ENCODE peak calls at places on chromosomes 4 and X, in four cellular contexts. V, F, W and Z are unnamed samples.

GRCh38 chr4:137474711-137475301 is 57.5 kb downstream of the PCDH18 start:
- DNase-seq in V (peak; percentile 70), F (peak; percentile 83), W (no peak), Z (no peak)

GRCh38 chrX:153442463-153442862 is 3.4 kb downstream of the TREX2 start:
- DNase-seq in V (no peak), F (no peak), W (no peak), Z (no peak)

GRCh38 chr4:26322349-26322748 is 1.5 kb downstream of the RBPJ start:
- DNase-seq in V (no peak), F (peak; percentile 42), W (no peak), Z (no peak)

GRCh38 chrX:148771440-148771839 is 271.0 kb downstream of the AFF2 start:
- DNase-seq in V (no peak), F (no peak), W (no peak), Z (no peak)

GRCh38 chrX:78048036-78048435 is 56.0 kb upstream of the PGK1 start:
- DNase-seq in V (no peak), F (no peak), W (no peak), Z (no peak)

GRCh38 chr4:155197757-155198156 is 10.7 kb upstream of the NPY2R start:
- DNase-seq in V (no peak), F (no peak), W (no peak), Z (no peak)

GRCh38 chr4:78584863-78585576 is 33.5 kb downstream of the ANXA3 start:
- DNase-seq in V (peak; percentile 57), F (peak; percentile 15), W (no peak), Z (no peak)

GRCh38 chr4:80709082-80709869 is 321.2 kb upstream of the BMP3 start:
- DNase-seq in V (no peak), F (no peak), W (no peak), Z (peak; percentile 55)

GRCh38 chr4:138507527-138507926 is 265.4 kb upstream of the SLC7A11 start:
- DNase-seq in V (peak; percentile 69), F (peak; percentile 52), W (no peak), Z (peak; percentile 31)

GRCh38 chrX:115047715-115048114 is 30.3 kb upstream of the IL13RA2 start:
- DNase-seq in V (no peak), F (no peak), W (no peak), Z (peak; percentile 1)

GRCh38 chrX:152444338-152444737 is 6.8 kb downstream of the GABRA3 start:
- DNase-seq in V (no peak), F (no peak), W (no peak), Z (no peak)

GRCh38 chr4:15434086-15434485 is 6.3 kb downstream of the C1QTNF7 start:
- DNase-seq in V (no peak), F (no peak), W (no peak), Z (no peak)

GRCh38 chr4:110183643-110184042 is 14.8 kb downstream of the ELOVL6 start:
- DNase-seq in V (no peak), F (no peak), W (peak; percentile 48), Z (no peak)

GRCh38 chr4:37722000-37722638 is 35.9 kb upstream of the RELL1 start:
- DNase-seq in V (no peak), F (no peak), W (no peak), Z (no peak)

GRCh38 chr4:105179539-105180401 is 33.1 kb downstream of the TET2 start:
- DNase-seq in V (peak; percentile 32), F (peak; percentile 22), W (no peak), Z (no peak)

GRCh38 chr4:111945014-111945413 is 200.2 kb upstream of the FAM241A start:
- DNase-seq in V (no peak), F (peak; percentile 16), W (peak; percentile 50), Z (no peak)

GRCh38 chrX:22433292-22434070 is 160.8 kb downstream of the CBLL2 start:
- DNase-seq in V (no peak), F (no peak), W (peak; percentile 33), Z (no peak)
- H2BK120ac ChIP-seq in V (no peak overlapping the region), F (no peak overlapping the region), W (no peak overlapping the region), Z (no peak overlapping the region)

GRCh38 chr4:3676907-3677495 is 89.2 kb upstream of the ADRA2C start:
- DNase-seq in V (no peak), F (no peak), W (no peak), Z (no peak)
- H2BK120ac ChIP-seq in V (no peak overlapping the region), F (no peak overlapping the region), W (no peak overlapping the region), Z (no peak overlapping the region)

GRCh38 chr4:24274401-24275035 is 309.8 kb downstream of the DHX15 start:
- DNase-seq in V (peak; percentile 86), F (no peak), W (no peak), Z (no peak)

GRCh38 chr4:24278693-24279092 is 305.7 kb downstream of the DHX15 start:
- DNase-seq in V (peak; percentile 73), F (peak; percentile 38), W (no peak), Z (no peak)

GRCh38 chr4:24273148-24273547 is 311.2 kb downstream of the DHX15 start:
- DNase-seq in V (no peak), F (no peak), W (no peak), Z (no peak)
- H2BK120ac ChIP-seq in V (no peak overlapping the region), F (no peak overlapping the region), W (no peak overlapping the region), Z (no peak overlapping the region)

DNA sequence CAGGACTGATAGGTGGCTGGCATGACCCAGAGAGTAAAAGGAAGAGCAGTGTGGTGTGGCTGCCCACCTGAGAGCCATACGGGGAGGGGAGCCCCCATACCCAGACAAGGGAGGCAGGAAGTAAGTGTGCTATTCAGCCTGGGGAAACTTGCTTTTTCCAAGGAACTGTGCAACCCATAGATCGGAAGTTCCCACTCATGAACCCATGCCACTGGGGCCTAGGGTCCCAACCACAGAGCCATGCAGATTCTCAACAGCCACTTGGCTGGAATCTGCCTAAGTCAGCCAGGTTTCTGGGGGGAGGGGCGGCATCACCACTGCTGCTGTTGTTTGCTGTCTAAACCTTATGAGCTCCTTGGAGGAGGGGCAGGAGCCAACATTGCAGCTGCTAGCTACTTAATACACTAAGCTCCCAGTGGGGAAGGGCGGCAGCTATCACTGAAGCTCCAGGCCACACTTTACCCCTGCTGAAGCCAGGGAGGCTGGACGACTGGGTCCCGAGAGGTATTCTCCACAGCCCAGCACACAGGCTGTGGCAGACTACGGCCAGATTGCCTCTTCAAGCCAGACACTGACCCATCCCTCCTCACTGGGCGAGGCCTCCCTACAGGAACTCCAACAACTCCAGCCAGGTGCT is 410.4 kb downstream of the INPP4B start:
- DNase-seq in V (no peak), F (peak; percentile 8), W (peak; percentile 93), Z (no peak)
- H2BK120ac ChIP-seq in V (no peak overlapping the region), F (no peak overlapping the region), W (peak overlapping the region; percentile 65), Z (no peak overlapping the region)